ENCODE peak calls at places on chromosomes 16 and 17, in six cellular contexts. P, Z, H, J, I and Y are unnamed samples.

GRCh38 chr17:4118095-4118743 is 24.6 kb downstream of the ZZEF1 start:
- DNase-seq in Z (no peak), I (no peak), J (no peak), P (no peak), H (no peak), Y (no peak)

GRCh38 chr17:74526681-74527080 is 4.6 kb downstream of the CD300LB start:
- DNase-seq in P (no peak), Z (no peak), I (no peak), J (no peak), H (no peak), Y (no peak)

GRCh38 chr16:5850632-5851175 is 753.1 kb upstream of the EEF2KMT start:
- DNase-seq in P (no peak), H (no peak), Z (no peak), J (no peak), I (no peak), Y (no peak)

GRCh38 chr17:21288581-21289017 is 4.1 kb downstream of the MAP2K3 start:
- DNase-seq in P (no peak), H (peak; percentile 64), Z (no peak), J (no peak), I (no peak), Y (no peak)

GRCh38 chr16:11135167-11135973 is 120.6 kb downstream of the SOCS1 start:
- DNase-seq in P (no peak), Z (no peak), H (no peak), I (no peak), J (peak; percentile 46), Y (no peak)

GRCh38 chr17:15038656-15039055 is 226.5 kb downstream of the PMP22 start:
- DNase-seq in Z (no peak), J (no peak), I (no peak), P (no peak), H (no peak), Y (no peak)

GRCh38 chr17:53630115-53630514 is 192.6 kb upstream of the KIF2B start:
- DNase-seq in P (no peak), J (no peak), H (no peak), I (no peak), Z (no peak), Y (no peak)

GRCh38 chr16:4376126-4376819 is 4.6 kb downstream of the VASN start:
- DNase-seq in H (no peak), J (no peak), P (peak; percentile 58), I (no peak), Z (no peak), Y (no peak)

GRCh38 chr16:57166951-57167350 is 18.9 kb downstream of the PSME3IP1 start:
- DNase-seq in Z (no peak), I (no peak), P (peak; percentile 38), J (no peak), H (no peak), Y (no peak)

GRCh38 chr17:42673885-42674754 is 2.7 kb downstream of the PLEKHH3 start:
- DNase-seq in P (no peak), H (peak; percentile 64), I (no peak), J (no peak), Z (no peak), Y (peak; percentile 31)

GRCh38 chr17:3691539-3692166 is 4.3 kb downstream of the P2RX5 start:
- DNase-seq in P (no peak), J (no peak), I (no peak), H (no peak), Z (no peak), Y (no peak)

GRCh38 chr17:1703063-1703462 is 7.1 kb downstream of the TLCD2 start:
- DNase-seq in P (no peak), J (no peak), I (no peak), Z (no peak), H (no peak), Y (no peak)

GRCh38 chr17:72587773-72588511 is 467.1 kb downstream of the SOX9 start:
- DNase-seq in J (no peak), Z (no peak), P (no peak), H (no peak), I (no peak), Y (no peak)

GRCh38 chr17:37741334-37742113 is 3.3 kb downstream of the HNF1B start:
- DNase-seq in P (no peak), J (peak; percentile 29), Z (no peak), H (no peak), I (no peak), Y (no peak)

GRCh38 chr16:74730049-74730683 is 29.5 kb upstream of the MLKL start:
- DNase-seq in I (no peak), Z (no peak), J (no peak), P (peak; percentile 7), H (no peak), Y (peak; percentile 63)

GRCh38 chr16:75351183-75351582 is 82.1 kb downstream of the CFDP1 start:
- DNase-seq in J (no peak), I (no peak), Z (no peak), H (no peak), P (peak; percentile 79), Y (no peak)

GRCh38 chr17:64767269-64767997 is 105.3 kb upstream of the SMURF2 start:
- DNase-seq in H (no peak), Z (no peak), P (no peak), I (no peak), J (no peak), Y (no peak)

GRCh38 chr16:46918400-46918799 is 34.2 kb downstream of the GPT2 start:
- DNase-seq in J (no peak), I (no peak), P (no peak), H (no peak), Z (no peak), Y (no peak)

GRCh38 chr16:50266337-50267091 is at the start of gene ADCY7:
- DNase-seq in J (no peak), Z (peak; percentile 64), H (peak; percentile 88), P (peak; percentile 70), I (peak; percentile 32), Y (no peak)

GRCh38 chr16:85114909-85115567 is 2.8 kb upstream of the CIBAR2 start:
- DNase-seq in H (peak; percentile 96), P (peak; percentile 65), J (peak; percentile 84), Z (peak; percentile 68), I (peak; percentile 36), Y (peak; percentile 97)